ENCODE peak calls at places on chromosomes 7 and 10, in seven cellular contexts. J is neural progenitor cell, I is neural crest cell, H is upper lobe of right lung, L is esophagus muscularis mucosa, R is GM12865, V is cardiac fibroblast. X is an unnamed sample.

GRCh38 chr7:24665564-24666294 is 91.5 kb downstream of the GSDME start:
- DNase-seq in H (no peak), R (peak; percentile 69), L (no peak), I (peak; percentile 48), J (peak; percentile 60), V (peak; percentile 74), X (no peak)

GRCh38 chr10:60417024-60417423 is 27.3 kb upstream of the ANK3 start:
- DNase-seq in I (no peak), R (no peak), V (peak; percentile 62), L (no peak), J (no peak), H (no peak), X (no peak)

GRCh38 chr7:135648235-135648634 is 14.1 kb upstream of the STMP1 start:
- DNase-seq in I (no peak), R (no peak), H (no peak), L (no peak), J (no peak), V (no peak), X (no peak)

GRCh38 chr7:130154501-130155317 is 50.5 kb downstream of the TMEM209 start:
- DNase-seq in V (no peak), L (no peak), I (no peak), J (peak; percentile 46), H (no peak), R (no peak), X (no peak)

GRCh38 chr7:30135551-30136271 is 925 bp downstream of the MTURN start:
- DNase-seq in L (peak; percentile 93), R (peak; percentile 58), J (peak; percentile 66), I (peak; percentile 26), H (peak; percentile 86), V (peak; percentile 60), X (no peak)

GRCh38 chr7:158812684-158813083 is 16.6 kb downstream of the ESYT2 start:
- DNase-seq in I (no peak), J (no peak), V (no peak), R (no peak), H (no peak), L (no peak), X (no peak)

GRCh38 chr10:77865585-77866324 is 60.8 kb downstream of the DLG5 start:
- DNase-seq in V (no peak), I (no peak), R (no peak), L (no peak), H (no peak), J (no peak), X (no peak)

GRCh38 chr7:104029765-104030164 is 40.3 kb upstream of the RELN start:
- DNase-seq in V (no peak), J (no peak), I (no peak), L (no peak), H (no peak), R (no peak), X (no peak)

GRCh38 chr7:66183700-66184099 is 21.4 kb upstream of the TPST1 start:
- DNase-seq in H (no peak), J (no peak), R (no peak), I (no peak), L (no peak), V (peak; percentile 85), X (no peak)

GRCh38 chr7:25820432-25821040 is 331.5 kb upstream of the NFE2L3 start:
- DNase-seq in H (no peak), I (no peak), J (peak; percentile 44), L (no peak), R (peak; percentile 28), V (peak; percentile 26), X (no peak)

GRCh38 chr10:73827346-73828089 is 16.1 kb upstream of the NDST2 start:
- DNase-seq in I (no peak), J (no peak), R (no peak), V (peak; percentile 58), H (no peak), L (no peak), X (peak; percentile 61)

GRCh38 chr7:100162874-100163533 is 4.5 kb upstream of the TRAPPC14 start:
- DNase-seq in V (no peak), L (no peak), H (no peak), J (no peak), R (no peak), I (no peak), X (peak; percentile 49)

GRCh38 chr7:40793132-40793531 is 658.3 kb downstream of the SUGCT start:
- DNase-seq in I (no peak), J (no peak), L (no peak), R (no peak), H (no peak), V (peak; percentile 70), X (no peak)

GRCh38 chr10:94383515-94383914 is 18.8 kb upstream of the TBC1D12 start:
- DNase-seq in H (no peak), L (no peak), V (no peak), I (no peak), R (no peak), J (no peak), X (no peak)

GRCh38 chr10:13922591-13922990 is 335.8 kb downstream of the PRPF18 start:
- DNase-seq in R (no peak), I (no peak), L (no peak), H (no peak), V (peak; percentile 82), J (no peak), X (no peak)

GRCh38 chr10:124156524-124157225 is 63.3 kb upstream of the CHST15 start:
- DNase-seq in L (no peak), R (peak; percentile 24), I (no peak), J (no peak), H (no peak), V (no peak), X (no peak)

GRCh38 chr10:77583527-77583926 is 54.1 kb downstream of the KCNMA1 start:
- DNase-seq in R (no peak), I (no peak), H (no peak), J (no peak), L (no peak), V (no peak), X (no peak)

GRCh38 chr10:89252225-89252585 is 630 bp upstream of the LIPA start:
- DNase-seq in V (no peak), R (no peak), I (no peak), L (no peak), J (no peak), H (no peak), X (no peak)

GRCh38 chr7:96235281-96235680 is 86.6 kb downstream of the SLC25A13 start:
- DNase-seq in L (no peak), V (no peak), H (no peak), I (no peak), J (no peak), R (no peak), X (no peak)

GRCh38 chr10:29345893-29346175 is 57.0 kb downstream of the LYZL1 start:
- DNase-seq in R (no peak), L (no peak), V (no peak), H (no peak), J (peak; percentile 15), I (no peak), X (no peak)

GRCh38 chr10:28592953-28593352 is 60.0 kb downstream of the WAC start:
- DNase-seq in L (no peak), J (no peak), V (peak; percentile 80), H (no peak), R (no peak), I (no peak), X (no peak)

GRCh38 chr7:2477447-2478386 is 1.5 kb upstream of the GRIFIN start:
- DNase-seq in R (peak; percentile 56), H (peak; percentile 85), I (peak; percentile 69), V (peak; percentile 58), J (peak; percentile 88), L (no peak), X (peak; percentile 90)
- TF ChIP-seq CTCF in R (peak; percentile 51), H (peak; percentile 79), I (peak; percentile 74), V (peak; percentile 95), J (peak; percentile 76), L (peak; percentile 52), X (peak; percentile 86)

DNA sequence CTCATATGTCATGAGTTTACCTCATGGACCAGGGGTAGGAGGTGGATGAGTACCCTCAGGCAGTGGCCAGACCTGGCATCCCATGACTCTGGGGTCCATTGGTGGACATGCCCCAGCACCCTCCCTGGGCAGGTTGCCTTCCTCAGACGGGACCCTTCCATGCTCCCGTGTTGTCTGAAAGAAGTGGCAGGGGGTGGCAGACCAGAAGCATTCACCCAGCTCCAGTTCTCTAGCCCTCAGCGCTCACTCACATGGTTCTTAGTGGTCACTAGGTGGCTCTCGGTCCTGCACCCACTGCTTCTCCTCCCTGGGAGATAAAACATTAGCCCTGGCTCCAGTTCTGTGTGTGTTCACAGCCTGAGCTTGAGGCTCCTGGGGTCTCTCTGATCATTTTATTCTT is 6.0 kb downstream of the RBP3 start:
- DNase-seq in V (peak; percentile 31), H (no peak), J (no peak), R (no peak), L (no peak), I (no peak), X (no peak)
- TF ChIP-seq CTCF in V (peak; percentile 34), H (no peak), J (no peak), R (no peak), L (no peak), I (no peak), X (peak; percentile 60)

DNA sequence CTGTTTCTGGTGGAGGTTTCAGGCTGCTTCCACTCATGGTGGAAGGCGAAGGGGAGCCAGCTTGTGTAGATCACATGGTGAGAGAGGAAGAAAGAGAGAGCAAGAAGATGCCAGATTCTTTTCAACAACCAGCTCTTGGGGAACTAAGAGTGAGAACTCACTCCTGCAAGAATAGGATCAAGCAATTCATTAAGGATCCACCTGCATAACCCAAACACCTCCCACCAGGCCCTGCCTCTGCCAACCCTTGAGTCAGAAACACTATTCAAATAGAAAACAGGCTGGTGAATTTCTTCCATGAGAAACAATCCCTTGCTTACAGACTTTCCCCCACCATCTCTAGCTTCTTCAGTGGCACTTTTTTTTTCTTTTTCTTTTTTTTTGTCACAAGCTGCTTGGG is 317.2 kb downstream of the GPR158 start:
- DNase-seq in V (no peak), R (no peak), H (no peak), L (no peak), J (no peak), I (no peak), X (no peak)
- TF ChIP-seq CTCF in V (no peak), R (no peak), H (no peak), L (no peak), J (no peak), I (no peak), X (no peak)

DNA sequence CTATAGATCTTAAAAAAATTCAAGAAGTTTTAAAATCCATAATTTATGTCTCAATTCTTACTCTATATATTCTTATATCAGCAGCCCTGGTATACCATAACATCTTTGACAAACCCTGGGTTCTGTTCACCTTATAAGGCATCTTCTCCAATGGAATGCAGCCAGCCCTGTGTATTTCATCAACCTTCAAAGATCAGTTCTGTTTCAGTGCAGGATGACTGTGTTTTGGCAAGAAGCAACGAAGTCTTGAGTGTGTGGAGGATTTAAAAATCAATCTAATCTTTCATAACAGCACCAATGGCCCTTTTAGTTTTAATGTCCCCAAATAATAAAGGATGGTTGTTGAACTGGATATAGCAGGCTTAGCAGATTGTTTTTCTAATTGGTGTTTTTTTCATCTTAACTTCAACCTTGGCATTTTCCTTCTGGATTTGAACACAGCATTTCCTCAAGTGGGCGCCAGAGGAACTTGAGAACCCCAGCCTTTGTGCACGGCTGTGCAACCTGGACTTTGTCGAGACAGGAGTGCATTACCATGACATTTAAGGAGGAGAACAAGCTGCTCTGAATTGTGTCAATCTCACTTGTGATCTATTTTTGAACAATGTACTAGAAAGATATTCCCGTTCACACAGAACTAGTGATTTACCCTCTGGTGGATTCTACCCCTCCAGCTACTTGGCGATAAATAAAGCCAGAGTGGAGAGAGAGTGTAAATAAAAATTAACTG is 313.3 kb upstream of the AKR1E2 start:
- DNase-seq in V (peak; percentile 88), J (peak; percentile 48), H (no peak), R (peak; percentile 5), L (no peak), I (no peak), X (no peak)
- TF ChIP-seq CTCF in V (peak; percentile 72), J (peak; percentile 53), H (peak; percentile 43), R (no peak), L (peak; percentile 71), I (peak; percentile 63), X (peak; percentile 77)

X was measured in chondrocyte.